ENCODE peak calls at places on chromosomes 6 and 20, in nine cellular contexts. Q, G, R, O, F, V, D, P and M are unnamed samples.
A peak's percentile ranks its signal among the peaks of the same experiment; 100 is the strongest.

GRCh38 chr6:8731874-8732273 is 296.5 kb upstream of the SLC35B3 start:
- DNase-seq in Q (peak; percentile 21), G (no peak), R (no peak), O (no peak), F (no peak), V (no peak), D (no peak), P (no peak), M (no peak)

GRCh38 chr6:170476360-170476759 is 76.7 kb downstream of the PSMB1 start:
- DNase-seq in Q (peak; percentile 53), G (no peak), R (no peak), O (no peak), F (no peak), V (no peak), D (no peak), P (no peak), M (no peak)

GRCh38 chr6:162032620-162033019 is 694.9 kb downstream of the PRKN start:
- DNase-seq in Q (peak; percentile 1), G (no peak), R (no peak), O (no peak), F (no peak), V (no peak), D (no peak), P (peak; percentile 61), M (peak; percentile 21)

GRCh38 chr20:45969712-45970634 is 2.0 kb downstream of the ZNF335 start:
- DNase-seq in Q (peak; percentile 78), G (peak; percentile 23), R (peak; percentile 64), O (no peak), F (no peak), V (peak; percentile 73), D (peak; percentile 33), P (peak; percentile 85), M (peak; percentile 67)

GRCh38 chr20:24502661-24503060 is 33.2 kb downstream of the SYNDIG1 start:
- DNase-seq in Q (no peak), G (no peak), R (no peak), O (no peak), F (no peak), V (no peak), D (no peak), P (no peak), M (no peak)

GRCh38 chr6:2857580-2858337 is 16.1 kb upstream of the SERPINB1 start:
- DNase-seq in Q (peak; percentile 82), G (peak; percentile 44), R (peak; percentile 64), O (peak; percentile 65), F (no peak), V (peak; percentile 75), D (peak; percentile 31), P (peak; percentile 70), M (peak; percentile 87)

GRCh38 chr6:113015249-113015648 is 668.1 kb downstream of the RFPL4B start:
- DNase-seq in Q (peak; percentile 18), G (no peak), R (peak; percentile 83), O (no peak), F (no peak), V (peak; percentile 82), D (no peak), P (peak; percentile 60), M (peak; percentile 78)

GRCh38 chr20:60172306-60172984 is 214.2 kb downstream of the CDH26 start:
- DNase-seq in Q (no peak), G (no peak), R (no peak), O (no peak), F (no peak), V (peak; percentile 7), D (no peak), P (no peak), M (no peak)

GRCh38 chr6:125149256-125150144 is 4.1 kb upstream of the TPD52L1 start:
- DNase-seq in Q (peak; percentile 82), G (no peak), R (peak; percentile 69), O (no peak), F (no peak), V (peak; percentile 78), D (no peak), P (peak; percentile 57), M (peak; percentile 68)

GRCh38 chr6:137659871-137660270 is 165.7 kb upstream of the OLIG3 start:
- DNase-seq in Q (no peak), G (no peak), R (no peak), O (no peak), F (no peak), V (no peak), D (no peak), P (no peak), M (no peak)

GRCh38 chr6:17908831-17909230 is 78.6 kb downstream of the KIF13A start:
- DNase-seq in Q (peak; percentile 60), G (no peak), R (no peak), O (no peak), F (no peak), V (peak; percentile 24), D (no peak), P (no peak), M (no peak)

GRCh38 chr20:168876-169275 is 11.6 kb downstream of the DEFB127 start:
- DNase-seq in Q (no peak), G (no peak), R (no peak), O (no peak), F (no peak), V (no peak), D (no peak), P (no peak), M (no peak)

GRCh38 chr6:160036790-160037206 is 67.9 kb downstream of the IGF2R start:
- DNase-seq in Q (peak; percentile 81), G (no peak), R (peak; percentile 87), O (no peak), F (no peak), V (peak; percentile 88), D (no peak), P (peak; percentile 93), M (peak; percentile 74)